ENCODE peak calls at places on chromosomes 11 and 22, in four cellular contexts. One of them, this sample, is unnamed.

GRCh38 chr22:40487663-40488249 is 117.4 kb downstream of the SGSM3 start:
- DNase-seq in astrocyte of the cerebellum: no peak
- DNase-seq in HCT116: no peak
- DNase-seq in brain microvascular endothelial cell: no peak
- DNase-seq in this sample: no peak

GRCh38 chr22:23503736-23504440 is 76.2 kb downstream of the IGLL1 start:
- DNase-seq in astrocyte of the cerebellum: no peak
- DNase-seq in HCT116: no peak
- DNase-seq in brain microvascular endothelial cell: no peak
- DNase-seq in this sample: no peak

GRCh38 chr11:111422494-111423249 is 43.6 kb upstream of the POU2AF1 start:
- DNase-seq in astrocyte of the cerebellum: no peak
- DNase-seq in HCT116: peak
- DNase-seq in brain microvascular endothelial cell: peak
- DNase-seq in this sample: no peak

GRCh38 chr11:27471588-27472397 is 797 bp downstream of the LGR4 start:
- DNase-seq in astrocyte of the cerebellum: no peak
- DNase-seq in HCT116: no peak
- DNase-seq in brain microvascular endothelial cell: no peak
- DNase-seq in this sample: no peak

GRCh38 chr11:35167451-35167954 is 28.5 kb downstream of the CD44 start:
- DNase-seq in astrocyte of the cerebellum: no peak
- DNase-seq in HCT116: no peak
- DNase-seq in brain microvascular endothelial cell: no peak
- DNase-seq in this sample: no peak

GRCh38 chr11:126139541-126140091 is 71.8 kb downstream of the RPUSD4 start:
- DNase-seq in astrocyte of the cerebellum: peak
- DNase-seq in HCT116: no peak
- DNase-seq in brain microvascular endothelial cell: no peak
- DNase-seq in this sample: no peak

GRCh38 chr22:29202231-29203192 is 3.2 kb upstream of the EMID1 start:
- DNase-seq in astrocyte of the cerebellum: peak
- DNase-seq in HCT116: no peak
- DNase-seq in brain microvascular endothelial cell: peak
- DNase-seq in this sample: no peak

GRCh38 chr11:75668508-75669297 is at the start of gene MAP6:
- DNase-seq in astrocyte of the cerebellum: no peak
- DNase-seq in HCT116: no peak
- DNase-seq in brain microvascular endothelial cell: no peak
- DNase-seq in this sample: no peak

GRCh38 chr22:47209077-47209514 is 446.6 kb downstream of the TBC1D22A start:
- DNase-seq in astrocyte of the cerebellum: no peak
- DNase-seq in HCT116: no peak
- DNase-seq in brain microvascular endothelial cell: no peak
- DNase-seq in this sample: no peak

GRCh38 chr11:108938604-108939003 is 273.7 kb downstream of the DDX10 start:
- DNase-seq in astrocyte of the cerebellum: no peak
- DNase-seq in HCT116: no peak
- DNase-seq in brain microvascular endothelial cell: no peak
- DNase-seq in this sample: no peak

GRCh38 chr22:24816841-24817240 is 10.8 kb downstream of the SGSM1 start:
- DNase-seq in astrocyte of the cerebellum: no peak
- DNase-seq in HCT116: no peak
- DNase-seq in brain microvascular endothelial cell: no peak
- DNase-seq in this sample: no peak

GRCh38 chr11:59207988-59208432 is 4.7 kb downstream of the MPEG1 start:
- DNase-seq in astrocyte of the cerebellum: peak
- DNase-seq in HCT116: no peak
- DNase-seq in brain microvascular endothelial cell: peak
- DNase-seq in this sample: peak

GRCh38 chr22:50473855-50474671 is 772 bp downstream of the SBF1 start:
- DNase-seq in astrocyte of the cerebellum: peak
- DNase-seq in HCT116: no peak
- DNase-seq in brain microvascular endothelial cell: peak
- DNase-seq in this sample: no peak

GRCh38 chr11:124747406-124748099 is 4.5 kb downstream of the VSIG2 start:
- DNase-seq in astrocyte of the cerebellum: no peak
- DNase-seq in HCT116: no peak
- DNase-seq in brain microvascular endothelial cell: no peak
- DNase-seq in this sample: no peak

GRCh38 chr22:21443735-21444421 is 23.3 kb upstream of the TMEM191C start:
- DNase-seq in astrocyte of the cerebellum: no peak
- DNase-seq in HCT116: no peak
- DNase-seq in brain microvascular endothelial cell: no peak
- DNase-seq in this sample: no peak

DNA sequence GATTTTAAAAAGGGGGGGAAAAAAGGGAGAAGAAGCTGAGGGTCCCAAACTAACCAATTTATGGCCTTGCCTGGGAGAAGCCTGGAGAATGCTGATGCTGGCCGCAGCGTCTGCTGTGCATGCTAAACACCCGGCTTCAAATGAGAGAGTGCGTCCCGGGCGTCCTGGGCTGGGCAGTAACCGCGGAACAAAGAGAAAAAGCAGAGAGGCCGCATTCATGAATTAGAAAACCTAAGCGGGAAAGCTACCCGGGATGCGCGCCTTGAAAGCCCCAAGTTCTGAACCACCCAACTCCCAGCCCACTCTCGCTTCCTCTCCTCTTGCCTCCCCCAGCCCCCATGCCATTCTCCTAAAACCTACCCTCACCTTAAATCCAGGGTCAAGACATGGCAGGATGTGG is 6.5 kb downstream of the MN1 start:
- DNase-seq in astrocyte of the cerebellum: no peak
- DNase-seq in HCT116: no peak
- DNase-seq in brain microvascular endothelial cell: no peak
- DNase-seq in this sample: no peak
- H3K4me3 ChIP-seq in astrocyte of the cerebellum: peak
- H3K4me3 ChIP-seq in HCT116: no peak
- H3K4me3 ChIP-seq in brain microvascular endothelial cell: peak
- H3K4me3 ChIP-seq in this sample: no peak

GRCh38 chr11:6321356-6321755 is 1.1 kb upstream of the CAVIN3 start:
- DNase-seq in astrocyte of the cerebellum: no peak
- DNase-seq in HCT116: no peak
- DNase-seq in brain microvascular endothelial cell: no peak
- DNase-seq in this sample: no peak

GRCh38 chr11:6319879-6320410 is 356 bp downstream of the CAVIN3 start:
- DNase-seq in astrocyte of the cerebellum: peak
- DNase-seq in HCT116: peak
- DNase-seq in brain microvascular endothelial cell: peak
- DNase-seq in this sample: no peak

GRCh38 chr11:6321961-6322362 is 1.7 kb upstream of the CAVIN3 start:
- DNase-seq in astrocyte of the cerebellum: no peak
- DNase-seq in HCT116: peak
- DNase-seq in brain microvascular endothelial cell: peak
- DNase-seq in this sample: no peak

GRCh38 chr11:6319001-6319878 is 1.1 kb downstream of the CAVIN3 start:
- DNase-seq in astrocyte of the cerebellum: no peak
- DNase-seq in HCT116: no peak
- DNase-seq in brain microvascular endothelial cell: peak
- DNase-seq in this sample: peak

GRCh38 chr11:6320411-6321207 is at the start of gene CAVIN3:
- DNase-seq in astrocyte of the cerebellum: peak
- DNase-seq in HCT116: peak
- DNase-seq in brain microvascular endothelial cell: peak
- DNase-seq in this sample: no peak
- H3K4me3 ChIP-seq in astrocyte of the cerebellum: peak
- H3K4me3 ChIP-seq in HCT116: peak
- H3K4me3 ChIP-seq in brain microvascular endothelial cell: peak
- H3K4me3 ChIP-seq in this sample: peak

DNA sequence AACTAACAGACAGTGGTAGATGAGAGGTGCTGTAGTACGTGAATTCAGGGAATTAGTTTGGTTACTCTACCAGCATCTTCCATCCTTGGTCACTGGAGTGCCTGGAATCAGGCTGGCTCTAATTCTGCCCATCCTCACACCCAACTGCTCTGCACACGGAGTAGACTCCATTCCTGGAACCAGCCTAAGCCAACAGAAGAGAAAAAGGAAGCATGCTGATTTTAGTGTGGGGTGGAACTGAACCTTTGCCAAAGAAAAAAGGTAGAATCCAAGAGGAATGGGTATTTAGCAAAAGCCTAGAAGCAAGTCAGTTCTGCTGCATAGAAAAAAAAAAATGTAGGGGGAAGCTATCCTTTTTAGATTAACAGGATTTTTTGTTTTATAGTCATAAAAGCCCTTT is 73.6 kb upstream of the CRTAM start:
- DNase-seq in astrocyte of the cerebellum: no peak
- DNase-seq in HCT116: no peak
- DNase-seq in brain microvascular endothelial cell: no peak
- DNase-seq in this sample: no peak
- H3K4me3 ChIP-seq in astrocyte of the cerebellum: no peak
- H3K4me3 ChIP-seq in HCT116: no peak
- H3K4me3 ChIP-seq in brain microvascular endothelial cell: no peak
- H3K4me3 ChIP-seq in this sample: no peak

GRCh38 chr11:132779487-132779886 is 752.8 kb downstream of the OPCML start:
- DNase-seq in astrocyte of the cerebellum: no peak
- DNase-seq in HCT116: no peak
- DNase-seq in brain microvascular endothelial cell: peak
- DNase-seq in this sample: peak

GRCh38 chr11:132777067-132777975 is 755.0 kb downstream of the OPCML start:
- DNase-seq in astrocyte of the cerebellum: no peak
- DNase-seq in HCT116: no peak
- DNase-seq in brain microvascular endothelial cell: no peak
- DNase-seq in this sample: no peak

GRCh38 chr11:132784441-132784840 is 747.9 kb downstream of the OPCML start:
- DNase-seq in astrocyte of the cerebellum: peak
- DNase-seq in HCT116: no peak
- DNase-seq in brain microvascular endothelial cell: peak
- DNase-seq in this sample: no peak

GRCh38 chr11:132782102-132782501 is 750.2 kb downstream of the OPCML start:
- DNase-seq in astrocyte of the cerebellum: no peak
- DNase-seq in HCT116: no peak
- DNase-seq in brain microvascular endothelial cell: no peak
- DNase-seq in this sample: no peak

GRCh38 chr11:132780051-132780450 is 752.2 kb downstream of the OPCML start:
- DNase-seq in astrocyte of the cerebellum: no peak
- DNase-seq in HCT116: no peak
- DNase-seq in brain microvascular endothelial cell: no peak
- DNase-seq in this sample: no peak
- H3K4me3 ChIP-seq in astrocyte of the cerebellum: no peak
- H3K4me3 ChIP-seq in HCT116: no peak
- H3K4me3 ChIP-seq in brain microvascular endothelial cell: no peak
- H3K4me3 ChIP-seq in this sample: no peak

GRCh38 chr22:38203855-38204497 is 2.2 kb downstream of the MAFF start:
- DNase-seq in astrocyte of the cerebellum: no peak
- DNase-seq in HCT116: no peak
- DNase-seq in brain microvascular endothelial cell: peak
- DNase-seq in this sample: no peak
- H3K4me3 ChIP-seq in astrocyte of the cerebellum: peak
- H3K4me3 ChIP-seq in HCT116: no peak
- H3K4me3 ChIP-seq in brain microvascular endothelial cell: peak
- H3K4me3 ChIP-seq in this sample: peak

DNA sequence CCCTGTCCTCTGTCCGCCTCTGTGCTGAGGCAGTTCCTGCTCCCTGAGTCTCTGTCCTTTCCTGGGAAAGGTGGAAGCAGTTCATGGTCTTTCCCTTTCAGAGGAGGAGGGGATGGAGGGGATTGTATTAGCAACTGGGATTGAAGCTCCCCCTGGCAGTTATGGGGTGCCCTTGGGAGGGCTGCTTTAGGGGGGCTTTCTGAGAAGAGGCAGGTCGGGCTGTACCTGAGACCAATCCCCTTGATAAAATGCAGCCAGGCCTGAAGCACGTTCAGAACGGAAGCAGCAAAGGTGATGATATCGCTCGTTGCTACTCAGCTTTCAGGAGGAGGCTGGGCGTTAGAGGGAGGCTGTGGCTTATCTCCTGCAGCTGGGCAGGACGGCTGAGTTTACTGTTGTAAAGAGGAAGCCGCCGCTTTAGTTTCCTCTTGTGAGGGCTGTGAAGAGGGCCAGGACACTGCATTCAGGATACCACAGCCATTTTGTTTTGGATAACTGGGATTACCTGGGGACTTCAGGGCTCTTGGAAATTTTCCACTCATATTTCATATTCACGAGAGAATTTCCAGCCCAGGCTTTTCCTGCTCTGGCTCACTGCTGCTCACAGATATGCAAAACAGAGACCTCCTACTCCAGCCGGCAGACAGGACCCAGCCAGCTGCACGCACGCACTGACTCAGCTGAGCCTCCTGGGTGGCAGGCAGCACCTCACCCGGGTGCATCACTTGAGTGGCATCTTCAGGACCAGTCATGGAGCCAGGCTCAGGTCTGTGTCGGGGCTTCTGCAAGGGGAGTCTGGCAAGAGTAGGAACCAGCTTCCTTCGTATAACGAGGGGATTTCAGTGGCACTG is 798 bp downstream of the AMPD3 start:
- DNase-seq in astrocyte of the cerebellum: no peak
- DNase-seq in HCT116: peak
- DNase-seq in brain microvascular endothelial cell: peak
- DNase-seq in this sample: peak
- H3K4me3 ChIP-seq in astrocyte of the cerebellum: peak
- H3K4me3 ChIP-seq in HCT116: peak
- H3K4me3 ChIP-seq in brain microvascular endothelial cell: peak
- H3K4me3 ChIP-seq in this sample: peak